ENCODE peak calls at places on chromosomes 6 and 20, in five cellular contexts. H is OCI-LY7, L is GM23338, N is HCT116, X is neural progenitor cell. D is an unnamed sample.

GRCh38 chr6:3690506-3690905 is 61.0 kb downstream of the PXDC1 start:
- DNase-seq in H (no peak), L (no peak), N (no peak), X (no peak), D (no peak)

GRCh38 chr6:38638941-38639497 is 710 bp downstream of the BTBD9 start:
- DNase-seq in H (peak), L (peak), N (peak), X (peak), D (peak)

GRCh38 chr20:50554694-50555579 is 44.8 kb downstream of the PTPN1 start:
- DNase-seq in H (no peak), L (no peak), N (no peak), X (no peak), D (no peak)

GRCh38 chr6:42783177-42783875 is 1.5 kb downstream of the BICRAL start:
- DNase-seq in H (peak), L (peak), N (no peak), X (peak), D (peak)

GRCh38 chr6:74749211-74750142 is 456.4 kb downstream of the COL12A1 start:
- DNase-seq in H (no peak), L (peak), N (no peak), X (peak), D (no peak)

GRCh38 chr6:161748535-161749386 is 474.9 kb upstream of the AGPAT4 start:
- DNase-seq in H (peak), L (peak), N (peak), X (peak), D (peak)

GRCh38 chr6:56833127-56833791 is 121.6 kb upstream of the BEND6 start:
- DNase-seq in H (no peak), L (no peak), N (no peak), X (no peak), D (no peak)

GRCh38 chr20:38338849-38339520 is 7.3 kb upstream of the LBP start:
- DNase-seq in H (no peak), L (peak), N (no peak), X (peak), D (peak)

GRCh38 chr6:114052141-114052540 is 81.2 kb upstream of the HDAC2 start:
- DNase-seq in H (no peak), L (no peak), N (no peak), X (no peak), D (no peak)

GRCh38 chr6:151576658-151577057 is 82.8 kb downstream of the CCDC170 start:
- DNase-seq in H (no peak), L (no peak), N (no peak), X (no peak), D (no peak)

GRCh38 chr20:7758436-7758835 is 181.8 kb downstream of the HAO1 start:
- DNase-seq in H (no peak), L (no peak), N (no peak), X (no peak), D (peak)

GRCh38 chr20:52172392-52173047 is 19.1 kb downstream of the ZFP64 start:
- DNase-seq in H (no peak), L (no peak), N (no peak), X (no peak), D (no peak)

GRCh38 chr20:49979030-49979832 is 3.5 kb upstream of the SNAI1 start:
- DNase-seq in H (peak), L (peak), N (peak), X (peak), D (peak)

GRCh38 chr20:59149678-59150504 is 13.7 kb upstream of the ZNF831 start:
- DNase-seq in H (peak), L (no peak), N (no peak), X (no peak), D (no peak)

GRCh38 chr6:6436946-6437345 is 116.5 kb upstream of the F13A1 start:
- DNase-seq in H (no peak), L (no peak), N (no peak), X (no peak), D (no peak)

GRCh38 chr20:41110930-41111577 is 26.3 kb upstream of the PLCG1 start:
- DNase-seq in H (no peak), L (no peak), N (no peak), X (no peak), D (no peak)

GRCh38 chr20:36720510-36720909 is 25.4 kb downstream of the NDRG3 start:
- DNase-seq in H (no peak), L (no peak), N (no peak), X (no peak), D (peak)

GRCh38 chr6:166336847-166337246 is 5.5 kb downstream of the SFT2D1 start:
- DNase-seq in H (no peak), L (no peak), N (no peak), X (no peak), D (no peak)

GRCh38 chr6:143652840-143653239 is 24.9 kb upstream of the PHACTR2 start:
- DNase-seq in H (no peak), L (no peak), N (no peak), X (no peak), D (no peak)
- TF ChIP-seq EZH2phosphoT487 in H (no peak), L (no peak), N (no peak), X (no peak), D (no peak)

GRCh38 chr6:87716928-87717655 is 15.1 kb upstream of the AKIRIN2 start:
- DNase-seq in H (no peak), L (no peak), N (no peak), X (no peak), D (no peak)
- H3K27ac ChIP-seq in H (no peak), L (no peak), N (no peak), X (no peak), D (no peak)

GRCh38 chr6:164616917-164617524 is 692.4 kb downstream of the C6orf118 start:
- DNase-seq in H (no peak), L (no peak), N (no peak), X (no peak), D (no peak)
- H2AFZ ChIP-seq in H (no peak), L (no peak), N (no peak), X (no peak), D (no peak)

GRCh38 chr6:91213229-91213901 is 626.5 kb upstream of the MAP3K7 start:
- DNase-seq in H (no peak), L (no peak), N (no peak), X (no peak), D (no peak)
- TF ChIP-seq EZH2phosphoT487 in H (no peak), L (no peak), N (no peak), X (no peak), D (no peak)

DNA sequence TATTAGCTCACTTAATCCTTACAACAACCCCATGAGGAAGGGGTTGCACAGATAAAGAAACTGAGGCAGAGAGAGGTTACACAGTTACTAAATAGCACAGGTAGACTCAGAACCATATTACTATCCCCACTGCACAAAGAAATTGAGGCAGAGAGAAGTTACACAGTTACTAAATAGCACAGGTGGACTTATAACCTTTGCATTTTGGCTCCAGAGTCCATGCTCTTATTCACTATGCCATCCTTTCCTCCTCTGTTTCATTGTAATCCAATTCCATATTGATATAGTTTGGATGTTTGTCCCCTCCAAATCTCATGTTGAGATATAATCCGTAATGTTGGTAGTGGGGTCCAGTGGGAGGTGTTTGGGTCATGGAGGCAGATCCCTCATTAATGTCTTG is 3.5 kb downstream of the TDP2 start:
- DNase-seq in H (no peak), L (no peak), N (no peak), X (no peak), D (no peak)
- H3K27ac ChIP-seq in H (no peak), L (no peak), N (no peak), X (no peak), D (no peak)

GRCh38 chr20:47175501-47175900 is 181.0 kb downstream of the ZMYND8 start:
- DNase-seq in H (no peak), L (no peak), N (no peak), X (peak), D (no peak)

GRCh38 chr20:47178851-47179250 is 177.6 kb downstream of the ZMYND8 start:
- DNase-seq in H (no peak), L (no peak), N (no peak), X (no peak), D (no peak)

GRCh38 chr20:47178277-47178676 is 178.2 kb downstream of the ZMYND8 start:
- DNase-seq in H (no peak), L (no peak), N (no peak), X (no peak), D (no peak)

GRCh38 chr20:47179267-47179666 is 177.2 kb downstream of the ZMYND8 start:
- DNase-seq in H (no peak), L (no peak), N (no peak), X (no peak), D (no peak)

GRCh38 chr20:47181056-47181862 is 175.2 kb downstream of the ZMYND8 start:
- DNase-seq in H (peak), L (peak), N (peak), X (peak), D (peak)
- H2AFZ ChIP-seq in H (peak), L (peak), N (peak), X (peak), D (peak)

D was measured in GM23248.